ENCODE peak calls at places on chromosomes 6 and 20, in ten cellular contexts. U is CD8-positive, alpha-beta T cell; I is transverse colon; V is SK-N-SH; C is left lung; M is mammary epithelial cell; X is IMR-90; O is pancreas; N is psoas muscle; D is lower lobe of right lung. F is an unnamed sample.

GRCh38 chr6:9621276-9621675 is 793.6 kb downstream of the TFAP2A start:
- DNase-seq in U (no peak), I (no peak), V (no peak), C (no peak), M (peak; percentile 78), X (peak; percentile 59), O (no peak), N (no peak), D (no peak), F (no peak)

GRCh38 chr6:16276991-16277981 is 38.9 kb downstream of the GMPR start:
- DNase-seq in U (no peak), I (peak; percentile 52), V (peak; percentile 33), C (peak; percentile 79), M (peak; percentile 84), X (peak; percentile 93), O (no peak), N (peak; percentile 95), D (peak; percentile 58), F (no peak)

GRCh38 chr6:13383280-13384163 is 55.2 kb upstream of the TBC1D7 start:
- DNase-seq in U (no peak), I (no peak), V (no peak), C (no peak), M (peak; percentile 69), X (peak; percentile 54), O (no peak), N (no peak), D (no peak), F (no peak)

GRCh38 chr20:35657271-35657670 is 7.4 kb downstream of the CPNE1 start:
- DNase-seq in U (no peak), I (no peak), V (no peak), C (no peak), M (no peak), X (peak; percentile 30), O (no peak), N (no peak), D (no peak), F (no peak)

GRCh38 chr6:43870660-43871061 is 100.7 kb downstream of the VEGFA start:
- DNase-seq in U (no peak), I (no peak), V (no peak), C (no peak), M (no peak), X (peak; percentile 49), O (no peak), N (no peak), D (no peak), F (no peak)

GRCh38 chr6:149452062-149452939 is 32.5 kb downstream of the ZC3H12D start:
- DNase-seq in U (no peak), I (no peak), V (no peak), C (no peak), M (no peak), X (no peak), O (no peak), N (no peak), D (no peak), F (no peak)

GRCh38 chr6:148866657-148867268 is 119.9 kb downstream of the UST start:
- DNase-seq in U (no peak), I (no peak), V (no peak), C (no peak), M (no peak), X (no peak), O (no peak), N (no peak), D (no peak), F (no peak)

GRCh38 chr20:56439784-56440291 is 27.8 kb downstream of the CASS4 start:
- DNase-seq in U (peak; percentile 54), I (peak; percentile 48), V (no peak), C (no peak), M (peak; percentile 37), X (peak; percentile 100), O (no peak), N (no peak), D (peak; percentile 56), F (no peak)

GRCh38 chr20:50746138-50746940 is 15.0 kb downstream of the PARD6B start:
- DNase-seq in U (no peak), I (no peak), V (no peak), C (no peak), M (peak; percentile 48), X (no peak), O (no peak), N (no peak), D (no peak), F (no peak)

GRCh38 chr20:61762208-61762710 is 303.4 kb downstream of the TAF4 start:
- DNase-seq in U (no peak), I (no peak), V (no peak), C (no peak), M (no peak), X (no peak), O (no peak), N (no peak), D (peak; percentile 1), F (no peak)

GRCh38 chr20:57106030-57106682 is 160.3 kb downstream of the BMP7 start:
- DNase-seq in U (no peak), I (no peak), V (peak; percentile 69), C (no peak), M (no peak), X (no peak), O (no peak), N (no peak), D (no peak), F (no peak)

GRCh38 chr6:160085713-160086505 is 35.7 kb upstream of the SLC22A1 start:
- DNase-seq in U (no peak), I (peak; percentile 69), V (no peak), C (no peak), M (no peak), X (no peak), O (no peak), N (no peak), D (no peak), F (no peak)

GRCh38 chr6:5457983-5458683 is 196.8 kb downstream of the FARS2 start:
- DNase-seq in U (no peak), I (peak; percentile 19), V (no peak), C (no peak), M (peak; percentile 52), X (no peak), O (peak; percentile 95), N (peak; percentile 85), D (peak; percentile 76), F (no peak)

DNA sequence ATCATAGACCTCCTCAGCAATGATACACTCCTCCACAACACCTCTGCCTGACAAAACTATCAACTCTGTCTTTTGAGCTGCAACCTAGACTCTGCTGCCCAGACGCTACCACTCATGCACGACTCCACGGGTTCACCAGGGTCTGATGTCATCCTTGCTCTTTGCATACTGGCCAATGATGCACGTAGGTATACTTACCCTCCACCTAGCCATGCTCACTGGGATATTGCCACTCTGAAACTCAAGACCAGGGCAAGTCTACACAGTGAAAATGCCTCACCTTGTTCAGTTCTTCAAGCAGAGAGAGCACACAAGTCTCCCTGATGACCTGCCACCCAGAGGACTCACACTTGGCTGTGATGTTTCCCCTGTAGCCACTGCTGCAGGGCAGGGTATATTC is 27.7 kb downstream of the ADGRF1 start:
- DNase-seq in U (no peak), I (no peak), V (no peak), C (no peak), M (no peak), X (no peak), O (no peak), N (no peak), D (no peak), F (no peak)
- H3K27ac ChIP-seq in U (no peak overlapping the region), I (no peak overlapping the region), V (no peak overlapping the region), C (no peak overlapping the region), M (no peak overlapping the region), X (no peak overlapping the region), O (no peak overlapping the region), N (no peak overlapping the region), D (no peak overlapping the region), F (no peak overlapping the region)

DNA sequence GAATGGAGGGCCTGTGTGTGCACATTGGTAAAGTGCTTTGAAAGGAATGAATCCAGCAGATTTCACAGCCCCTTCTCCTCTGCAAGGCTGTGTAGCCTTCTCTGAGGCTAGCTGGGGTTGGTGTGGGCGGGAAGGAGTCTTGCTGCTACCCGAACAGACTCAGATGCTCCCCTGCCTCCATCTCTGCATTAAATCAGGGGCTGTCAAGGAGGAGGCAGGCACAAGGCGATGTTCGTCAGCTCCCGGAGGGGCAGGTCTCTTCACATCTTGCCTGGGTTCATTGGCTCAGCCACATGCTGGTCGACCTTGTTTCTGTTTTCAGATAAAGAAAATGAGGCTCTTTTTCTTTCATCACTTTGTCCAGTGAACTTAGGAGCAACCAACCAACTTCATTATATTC is 291.5 kb upstream of the SULF2 start:
- DNase-seq in U (no peak), I (no peak), V (no peak), C (no peak), M (no peak), X (no peak), O (no peak), N (no peak), D (no peak), F (no peak)
- H3K27me3 ChIP-seq in U (no peaks in the 10 kb centered on the region), I (peaks cover 2% of the 10 kb centered on the region), V (no peaks in the 10 kb centered on the region), C (peaks cover 33% of the 10 kb centered on the region), M (no peaks in the 10 kb centered on the region), X (no peaks in the 10 kb centered on the region), O (no peaks in the 10 kb centered on the region), N (no peaks in the 10 kb centered on the region), D (no peaks in the 10 kb centered on the region), F (no peaks in the 10 kb centered on the region)

GRCh38 chr20:46400253-46400652 is 6.2 kb downstream of the ELMO2 start:
- DNase-seq in U (no peak), I (no peak), V (no peak), C (no peak), M (no peak), X (peak; percentile 80), O (no peak), N (no peak), D (no peak), F (no peak)
- H3K4me1 ChIP-seq in U (peaks cover 64% of the 10 kb centered on the region), I (peaks cover 31% of the 10 kb centered on the region), V (peaks cover 17% of the 10 kb centered on the region), C (peaks cover 100% of the 10 kb centered on the region), M (peaks cover 12% of the 10 kb centered on the region), X (peaks cover 20% of the 10 kb centered on the region), O (peaks cover 57% of the 10 kb centered on the region), N (peaks cover 54% of the 10 kb centered on the region), D (peaks cover 91% of the 10 kb centered on the region), F (peaks cover 66% of the 10 kb centered on the region)

DNA sequence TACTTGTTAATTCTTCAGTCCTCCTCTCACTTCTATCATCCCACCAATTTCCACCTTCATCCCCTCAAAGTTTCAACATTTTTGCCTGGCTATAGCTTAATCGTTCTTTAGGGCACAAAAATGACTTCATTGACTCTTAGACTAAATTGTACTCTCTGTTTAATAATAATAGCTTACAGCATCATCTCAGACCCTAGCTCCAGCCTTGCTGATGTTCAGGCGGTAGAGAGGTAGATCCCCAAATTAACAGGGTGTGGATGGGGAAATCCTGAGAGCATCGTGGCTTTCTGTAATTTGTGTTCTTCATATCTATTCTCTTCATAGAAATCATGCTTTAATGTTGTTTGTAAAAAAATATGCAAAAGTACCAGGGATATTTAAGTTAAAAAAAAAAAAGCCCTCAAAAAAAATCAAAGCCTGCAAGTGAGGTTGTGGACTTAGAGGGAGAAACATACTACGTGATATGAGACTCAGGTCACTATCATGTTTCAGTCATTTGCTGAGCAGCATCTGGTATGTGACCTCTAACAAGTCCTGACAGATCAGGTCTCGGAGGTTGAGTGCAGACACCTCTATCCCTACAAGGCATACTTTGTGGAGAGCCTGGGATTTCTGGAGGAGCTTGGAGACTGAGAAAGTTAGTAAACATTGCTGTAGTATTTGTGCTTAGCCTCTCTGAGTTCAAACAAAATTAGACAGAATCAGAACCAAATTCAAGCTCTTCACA is 1063.3 kb upstream of the CITED2 start:
- DNase-seq in U (no peak), I (no peak), V (no peak), C (no peak), M (peak; percentile 67), X (peak; percentile 4), O (no peak), N (no peak), D (no peak), F (no peak)
- H3K27ac ChIP-seq in U (no peak overlapping the region), I (no peak overlapping the region), V (peak overlapping the region; percentile 78), C (no peak overlapping the region), M (peak overlapping the region; percentile 32), X (peak overlapping the region; percentile 57), O (no peak overlapping the region), N (peak overlapping the region; percentile 17), D (no peak overlapping the region), F (no peak overlapping the region)

GRCh38 chr20:4871486-4871885 is 129.8 kb downstream of the SLC23A2 start:
- DNase-seq in U (no peak), I (no peak), V (no peak), C (no peak), M (no peak), X (no peak), O (no peak), N (no peak), D (no peak), F (no peak)
- H3K27me3 ChIP-seq in U (no peaks in the 10 kb centered on the region), I (no peaks in the 10 kb centered on the region), V (no peaks in the 10 kb centered on the region), C (no peaks in the 10 kb centered on the region), M (no peaks in the 10 kb centered on the region), X (no peaks in the 10 kb centered on the region), O (no peaks in the 10 kb centered on the region), N (no peaks in the 10 kb centered on the region), D (no peaks in the 10 kb centered on the region), F (no peaks in the 10 kb centered on the region)

F was measured in Peyer's patch.